ENCODE peak calls at places on chromosomes 6 and 20, in nine cellular contexts. U, A, S, Z, W, J, X, E and H are unnamed samples.

GRCh38 chr6:3748208-3748701 is 3.3 kb downstream of the PXDC1 start:
- DNase-seq in U (peak; percentile 27), A (no peak), S (peak; percentile 68), Z (peak; percentile 86), W (no peak), J (peak; percentile 84), X (peak; percentile 68), E (no peak), H (peak; percentile 41)

GRCh38 chr6:43060034-43060754 is 763 bp downstream of the KLC4 start:
- DNase-seq in U (peak; percentile 51), A (no peak), S (peak; percentile 88), Z (no peak), W (no peak), J (no peak), X (no peak), E (no peak), H (no peak)

GRCh38 chr6:109606362-109606761 is 84.6 kb downstream of the AK9 start:
- DNase-seq in U (no peak), A (no peak), S (no peak), Z (no peak), W (no peak), J (no peak), X (no peak), E (no peak), H (no peak)

GRCh38 chr6:152160346-152160745 is 352.9 kb downstream of the ESR1 start:
- DNase-seq in U (no peak), A (no peak), S (no peak), Z (no peak), W (no peak), J (no peak), X (no peak), E (no peak), H (no peak)

GRCh38 chr6:113858067-113858604 is 991 bp downstream of the MARCKS start:
- DNase-seq in U (peak; percentile 83), A (peak; percentile 57), S (peak; percentile 54), Z (peak; percentile 50), W (peak; percentile 67), J (peak; percentile 69), X (peak; percentile 17), E (no peak), H (peak; percentile 51)

GRCh38 chr20:46348972-46349741 is 40.9 kb upstream of the CDH22 start:
- DNase-seq in U (peak; percentile 40), A (peak; percentile 52), S (peak; percentile 43), Z (peak; percentile 83), W (peak; percentile 54), J (peak; percentile 90), X (peak; percentile 72), E (peak; percentile 34), H (peak; percentile 72)

GRCh38 chr20:24859539-24859938 is 89.5 kb upstream of the CST7 start:
- DNase-seq in U (no peak), A (no peak), S (no peak), Z (no peak), W (no peak), J (no peak), X (no peak), E (no peak), H (no peak)

GRCh38 chr6:160662842-160663241 is 1.2 kb downstream of the LPA start:
- DNase-seq in U (no peak), A (no peak), S (no peak), Z (no peak), W (no peak), J (no peak), X (no peak), E (no peak), H (no peak)

GRCh38 chr20:36786246-36786645 is 12.7 kb upstream of the DSN1 start:
- DNase-seq in U (no peak), A (no peak), S (no peak), Z (no peak), W (no peak), J (no peak), X (no peak), E (no peak), H (no peak)

GRCh38 chr6:109449064-109449788 is 6.3 kb downstream of the MICAL1 start:
- DNase-seq in U (no peak), A (no peak), S (no peak), Z (no peak), W (no peak), J (no peak), X (no peak), E (no peak), H (no peak)

GRCh38 chr6:160464744-160465143 is 116.6 kb downstream of the SLC22A3 start:
- DNase-seq in U (no peak), A (peak; percentile 4), S (no peak), Z (no peak), W (no peak), J (no peak), X (no peak), E (no peak), H (no peak)

GRCh38 chr6:151716446-151717047 is 90.9 kb upstream of the ESR1 start:
- DNase-seq in U (no peak), A (no peak), S (no peak), Z (no peak), W (no peak), J (no peak), X (no peak), E (no peak), H (no peak)

GRCh38 chr6:89909991-89910390 is 15.7 kb downstream of the GJA10 start:
- DNase-seq in U (no peak), A (no peak), S (no peak), Z (no peak), W (no peak), J (peak; percentile 50), X (no peak), E (no peak), H (peak; percentile 14)

GRCh38 chr6:5012531-5012930 is 8.7 kb upstream of the RPP40 start:
- DNase-seq in U (no peak), A (no peak), S (no peak), Z (peak; percentile 65), W (no peak), J (no peak), X (no peak), E (no peak), H (no peak)

GRCh38 chr6:74741608-74742007 is 464.2 kb downstream of the COL12A1 start:
- DNase-seq in U (no peak), A (no peak), S (no peak), Z (no peak), W (no peak), J (no peak), X (no peak), E (no peak), H (no peak)

GRCh38 chr6:154450498-154450897 is 60.0 kb downstream of the CNKSR3 start:
- DNase-seq in U (no peak), A (no peak), S (no peak), Z (no peak), W (no peak), J (no peak), X (no peak), E (no peak), H (no peak)

GRCh38 chr6:153031335-153031955 is 28.9 kb upstream of the MTRF1L start:
- DNase-seq in U (no peak), A (no peak), S (no peak), Z (no peak), W (no peak), J (no peak), X (no peak), E (no peak), H (no peak)

GRCh38 chr20:48718914-48719578 is 108.8 kb downstream of the PREX1 start:
- DNase-seq in U (no peak), A (no peak), S (peak; percentile 39), Z (no peak), W (no peak), J (no peak), X (no peak), E (peak; percentile 33), H (no peak)

GRCh38 chr20:46746972-46747371 is 37.5 kb downstream of the SLC2A10 start:
- DNase-seq in U (no peak), A (no peak), S (peak; percentile 19), Z (peak; percentile 85), W (no peak), J (no peak), X (no peak), E (no peak), H (no peak)

GRCh38 chr6:148345176-148345575 is 2.5 kb downstream of the SASH1 start:
- DNase-seq in U (no peak), A (no peak), S (no peak), Z (no peak), W (no peak), J (no peak), X (no peak), E (no peak), H (no peak)

GRCh38 chr6:2263896-2264295 is 18.5 kb upstream of the GMDS start:
- DNase-seq in U (no peak), A (no peak), S (no peak), Z (no peak), W (no peak), J (no peak), X (no peak), E (no peak), H (no peak)

GRCh38 chr6:169954977-169955376 is 203.6 kb downstream of the ERMARD start:
- DNase-seq in U (no peak), A (no peak), S (no peak), Z (no peak), W (no peak), J (no peak), X (no peak), E (no peak), H (no peak)

GRCh38 chr6:16849280-16850210 is 88.3 kb upstream of the ATXN1 start:
- DNase-seq in U (no peak), A (no peak), S (peak; percentile 9), Z (peak; percentile 45), W (no peak), J (no peak), X (peak; percentile 35), E (no peak), H (no peak)

GRCh38 chr6:11730645-11731044 is 48.0 kb downstream of the ADTRP start:
- DNase-seq in U (no peak), A (no peak), S (peak; percentile 16), Z (no peak), W (no peak), J (no peak), X (no peak), E (no peak), H (no peak)

GRCh38 chr6:50815436-50816114 is 3.1 kb upstream of the TFAP2B start:
- DNase-seq in U (no peak), A (no peak), S (no peak), Z (peak; percentile 33), W (no peak), J (no peak), X (no peak), E (no peak), H (no peak)

GRCh38 chr6:73694711-73695411 is 1.1 kb upstream of the CD109 start:
- DNase-seq in U (no peak), A (no peak), S (no peak), Z (peak; percentile 49), W (no peak), J (no peak), X (no peak), E (no peak), H (no peak)

GRCh38 chr20:62232764-62233645 is 5.3 kb upstream of the OSBPL2 start:
- DNase-seq in U (no peak), A (no peak), S (no peak), Z (no peak), W (no peak), J (no peak), X (no peak), E (no peak), H (no peak)

GRCh38 chr6:1381397-1382330 is 7.7 kb upstream of the FOXF2 start:
- DNase-seq in U (no peak), A (peak; percentile 48), S (peak; percentile 49), Z (peak; percentile 86), W (no peak), J (peak; percentile 86), X (peak; percentile 76), E (peak; percentile 19), H (peak; percentile 73)

GRCh38 chr6:36979343-36979742 is 6.7 kb downstream of the MTCH1 start:
- DNase-seq in U (no peak), A (peak; percentile 91), S (peak; percentile 45), Z (peak; percentile 86), W (peak; percentile 76), J (no peak), X (no peak), E (no peak), H (no peak)

GRCh38 chr20:47198254-47198671 is 158.2 kb downstream of the ZMYND8 start:
- DNase-seq in U (no peak), A (no peak), S (no peak), Z (peak; percentile 23), W (no peak), J (no peak), X (no peak), E (no peak), H (no peak)

GRCh38 chr6:97280766-97281165 is 2.2 kb downstream of the MMS22L start:
- DNase-seq in U (no peak), A (no peak), S (no peak), Z (no peak), W (no peak), J (no peak), X (no peak), E (no peak), H (no peak)